ENCODE peak calls at places on chromosome 21, in eight cellular contexts. F, Z, I, B, A, D, V and R are unnamed samples.

GRCh38 chr21:33383056-33383888 is 19.9 kb upstream of the IFNGR2 start:
- DNase-seq in F (no peak), Z (no peak), I (peak), B (peak), A (peak), D (no peak), V (peak), R (no peak)

GRCh38 chr21:44901391-44902074 is 19.2 kb downstream of the ITGB2 start:
- DNase-seq in F (no peak), Z (no peak), I (no peak), B (peak), A (no peak), D (no peak), V (no peak), R (no peak)

GRCh38 chr21:16708431-16708830 is 804.4 kb upstream of the CXADR start:
- DNase-seq in F (no peak), Z (no peak), I (no peak), B (no peak), A (peak), D (no peak), V (no peak), R (no peak)

GRCh38 chr21:17454315-17455027 is 58.4 kb upstream of the CXADR start:
- DNase-seq in F (peak), Z (peak), I (no peak), B (no peak), A (peak), D (no peak), V (peak), R (peak)

GRCh38 chr21:44354775-44355771 is 1.7 kb downstream of the TRPM2 start:
- DNase-seq in F (no peak), Z (no peak), I (no peak), B (peak), A (no peak), D (no peak), V (no peak), R (no peak)

GRCh38 chr21:43979654-43980053 is 32.5 kb upstream of the TRAPPC10 start:
- DNase-seq in F (no peak), Z (no peak), I (no peak), B (peak), A (no peak), D (no peak), V (no peak), R (no peak)

GRCh38 chr21:28776251-28776650 is 216.4 kb downstream of the LTN1 start:
- DNase-seq in F (peak), Z (no peak), I (no peak), B (no peak), A (peak), D (no peak), V (no peak), R (no peak)

GRCh38 chr21:30958737-30959136 is 77.4 kb upstream of the KRTAP11-1 start:
- DNase-seq in F (no peak), Z (no peak), I (no peak), B (no peak), A (no peak), D (no peak), V (no peak), R (no peak)

GRCh38 chr21:41605178-41605933 is 97.4 kb upstream of the TMPRSS2 start:
- DNase-seq in F (no peak), Z (no peak), I (no peak), B (no peak), A (no peak), D (no peak), V (peak), R (no peak)

GRCh38 chr21:44333701-44334636 is 5.2 kb downstream of the CFAP410 start:
- DNase-seq in F (no peak), Z (no peak), I (no peak), B (no peak), A (no peak), D (peak), V (peak), R (no peak)

GRCh38 chr21:33981341-33982101 is 65.9 kb upstream of the ATP5PO start:
- DNase-seq in F (no peak), Z (no peak), I (no peak), B (no peak), A (peak), D (peak), V (no peak), R (no peak)

GRCh38 chr21:28207776-28208175 is 784.9 kb downstream of the LTN1 start:
- DNase-seq in F (peak), Z (no peak), I (no peak), B (no peak), A (peak), D (no peak), V (peak), R (no peak)

GRCh38 chr21:43712268-43712942 is 6.5 kb upstream of the PDXK start:
- DNase-seq in F (no peak), Z (no peak), I (no peak), B (peak), A (no peak), D (no peak), V (peak), R (no peak)

GRCh38 chr21:31347435-31348032 is 3.5 kb upstream of the TIAM1 start:
- DNase-seq in F (no peak), Z (no peak), I (no peak), B (no peak), A (peak), D (no peak), V (peak), R (no peak)

GRCh38 chr21:34129039-34129891 is 55.9 kb downstream of the MRPS6 start:
- DNase-seq in F (peak), Z (no peak), I (peak), B (no peak), A (peak), D (peak), V (peak), R (no peak)

GRCh38 chr21:30102881-30103280 is 63.7 kb downstream of the CLDN17 start:
- DNase-seq in F (no peak), Z (no peak), I (no peak), B (no peak), A (no peak), D (no peak), V (peak), R (no peak)

GRCh38 chr21:29943885-29944284 is 4.1 kb upstream of the GRIK1 start:
- DNase-seq in F (no peak), Z (no peak), I (no peak), B (no peak), A (peak), D (no peak), V (peak), R (no peak)

GRCh38 chr21:34018910-34019309 is 54.5 kb upstream of the MRPS6 start:
- DNase-seq in F (no peak), Z (no peak), I (no peak), B (no peak), A (no peak), D (no peak), V (no peak), R (no peak)

GRCh38 chr21:46100426-46100825 is 2.5 kb downstream of the COL6A2 start:
- DNase-seq in F (no peak), Z (no peak), I (no peak), B (no peak), A (peak), D (no peak), V (no peak), R (no peak)

GRCh38 chr21:24829397-24829796 is 777.9 kb downstream of the MRPL39 start:
- DNase-seq in F (no peak), Z (no peak), I (no peak), B (no peak), A (no peak), D (no peak), V (no peak), R (no peak)

GRCh38 chr21:45935628-45936027 is 45.9 kb upstream of the COL6A1 start:
- DNase-seq in F (no peak), Z (no peak), I (no peak), B (no peak), A (peak), D (no peak), V (peak), R (no peak)

GRCh38 chr21:34035619-34036354 is 37.6 kb upstream of the MRPS6 start:
- DNase-seq in F (no peak), Z (no peak), I (no peak), B (no peak), A (no peak), D (no peak), V (peak), R (no peak)

GRCh38 chr21:32137266-32137665 is 141.6 kb downstream of the MIS18A start:
- DNase-seq in F (no peak), Z (no peak), I (no peak), B (no peak), A (no peak), D (no peak), V (no peak), R (no peak)

GRCh38 chr21:14888202-14888601 is 176.6 kb downstream of the NRIP1 start:
- DNase-seq in F (no peak), Z (no peak), I (no peak), B (no peak), A (no peak), D (no peak), V (no peak), R (no peak)

GRCh38 chr21:16437586-16437985 is 707.8 kb downstream of the USP25 start:
- DNase-seq in F (no peak), Z (no peak), I (no peak), B (no peak), A (no peak), D (no peak), V (no peak), R (no peak)

GRCh38 chr21:8991088-8991907 is 1530.1 kb upstream of the TPTE start:
- DNase-seq in F (no peak), Z (no peak), I (no peak), B (no peak), A (no peak), D (no peak), V (no peak), R (no peak)

GRCh38 chr21:41825216-41825615 is 53.9 kb downstream of the PRDM15 start:
- DNase-seq in F (no peak), Z (no peak), I (no peak), B (no peak), A (no peak), D (no peak), V (no peak), R (no peak)

GRCh38 chr21:33424214-33424613 is 21.0 kb downstream of the IFNGR2 start:
- DNase-seq in F (no peak), Z (no peak), I (no peak), B (no peak), A (no peak), D (no peak), V (no peak), R (no peak)

GRCh38 chr21:29232601-29233541 is 65.9 kb upstream of the BACH1 start:
- DNase-seq in F (no peak), Z (no peak), I (no peak), B (no peak), A (peak), D (no peak), V (peak), R (no peak)

GRCh38 chr21:45506241-45506817 is 35.9 kb downstream of the SLC19A1 start:
- DNase-seq in F (no peak), Z (no peak), I (no peak), B (peak), A (no peak), D (no peak), V (no peak), R (peak)

GRCh38 chr21:8989261-8989882 is 1532.0 kb upstream of the TPTE start:
- DNase-seq in F (no peak), Z (no peak), I (no peak), B (no peak), A (no peak), D (no peak), V (no peak), R (no peak)

GRCh38 chr21:44618909-44619308 is 7.0 kb downstream of the KRTAP10-8 start:
- DNase-seq in F (no peak), Z (no peak), I (peak), B (no peak), A (no peak), D (no peak), V (no peak), R (no peak)

GRCh38 chr21:42258150-42258884 is 39.4 kb downstream of the ABCG1 start:
- DNase-seq in F (no peak), Z (peak), I (peak), B (peak), A (peak), D (peak), V (peak), R (no peak)

GRCh38 chr21:43835061-43835460 is 30.0 kb upstream of the AGPAT3 start:
- DNase-seq in F (no peak), Z (no peak), I (no peak), B (peak), A (no peak), D (no peak), V (no peak), R (no peak)

GRCh38 chr21:36965720-36966065 is 776 bp downstream of the HLCS start:
- DNase-seq in F (no peak), Z (no peak), I (no peak), B (no peak), A (no peak), D (no peak), V (no peak), R (no peak)

GRCh38 chr21:36966846-36967657 is 583 bp upstream of the HLCS start:
- DNase-seq in F (no peak), Z (no peak), I (no peak), B (no peak), A (peak), D (no peak), V (no peak), R (peak)

GRCh38 chr21:36964832-36965719 is 1.4 kb downstream of the HLCS start:
- DNase-seq in F (no peak), Z (no peak), I (no peak), B (no peak), A (no peak), D (no peak), V (no peak), R (no peak)

GRCh38 chr21:36964398-36964797 is 2.1 kb downstream of the HLCS start:
- DNase-seq in F (no peak), Z (no peak), I (no peak), B (no peak), A (no peak), D (no peak), V (no peak), R (no peak)

GRCh38 chr21:36966066-36966845 is at the start of gene HLCS:
- DNase-seq in F (no peak), Z (peak), I (peak), B (peak), A (peak), D (peak), V (peak), R (peak)
- TF ChIP-seq CTCF in F (peak), Z (peak), I (no peak), B (peak), A (no peak), D (no peak), V (no peak), R (peak)

DNA sequence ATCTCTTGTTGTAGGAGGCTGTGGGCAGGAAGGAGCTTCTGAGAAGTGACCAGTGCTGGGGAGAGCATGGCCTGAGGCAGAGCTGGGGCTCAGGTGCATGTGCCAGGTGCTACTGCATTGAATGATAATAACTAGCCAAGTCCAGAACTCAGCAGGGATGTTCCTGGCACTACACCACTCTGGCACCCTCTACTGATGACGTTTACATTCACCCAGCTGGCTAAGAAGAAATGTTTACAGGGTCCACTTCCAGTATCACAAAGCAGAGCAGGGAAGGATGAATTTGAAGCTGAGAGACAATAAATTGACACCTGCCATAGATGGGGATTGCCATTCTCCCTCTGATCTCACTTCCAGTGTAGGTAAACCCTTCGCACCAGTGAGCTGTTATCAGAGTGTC is 411.8 kb downstream of the SETD4 start:
- DNase-seq in F (no peak), Z (no peak), I (no peak), B (no peak), A (no peak), D (no peak), V (peak), R (no peak)
- TF ChIP-seq CTCF in F (no peak), Z (no peak), I (no peak), B (no peak), A (no peak), D (no peak), V (peak), R (no peak)

DNA sequence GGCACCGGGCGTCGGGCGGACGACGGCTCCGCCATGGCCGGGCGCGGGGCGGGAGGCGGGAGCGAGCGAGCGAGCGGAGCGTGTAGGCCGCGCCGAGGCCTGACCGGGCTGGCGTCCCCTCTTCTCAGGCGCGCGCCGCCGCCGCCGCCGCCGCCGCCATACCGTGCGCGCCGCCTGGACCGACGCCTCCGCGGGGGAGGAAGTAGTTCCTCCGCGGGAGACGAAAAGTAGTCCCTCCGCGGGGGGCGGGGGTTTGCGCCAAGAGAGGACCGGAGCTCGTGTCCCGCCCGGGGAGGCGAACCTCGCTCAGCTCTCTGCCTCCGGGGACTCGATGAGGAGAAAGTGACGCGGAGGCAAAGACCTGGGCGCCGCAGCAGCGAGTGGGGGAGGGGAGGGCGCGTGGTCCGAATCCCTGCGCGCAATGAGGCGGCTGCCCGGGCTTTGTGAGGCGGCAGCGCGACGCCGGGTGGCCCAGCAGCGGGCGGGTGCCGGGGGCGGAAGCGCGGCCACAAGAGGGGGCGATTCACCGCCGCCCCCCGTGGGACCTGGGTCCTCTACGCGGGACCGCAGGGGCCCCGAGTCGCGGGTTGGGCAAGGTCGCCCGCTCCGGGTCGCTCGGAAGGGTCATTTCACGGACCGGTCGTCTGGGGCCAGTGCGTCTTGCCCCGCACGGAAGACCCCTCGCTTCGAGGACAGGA is at the start of gene BRWD1:
- DNase-seq in F (peak), Z (peak), I (peak), B (peak), A (peak), D (peak), V (peak), R (peak)
- TF ChIP-seq CTCF in F (no peak), Z (peak), I (peak), B (peak), A (no peak), D (peak), V (no peak), R (peak)

DNA sequence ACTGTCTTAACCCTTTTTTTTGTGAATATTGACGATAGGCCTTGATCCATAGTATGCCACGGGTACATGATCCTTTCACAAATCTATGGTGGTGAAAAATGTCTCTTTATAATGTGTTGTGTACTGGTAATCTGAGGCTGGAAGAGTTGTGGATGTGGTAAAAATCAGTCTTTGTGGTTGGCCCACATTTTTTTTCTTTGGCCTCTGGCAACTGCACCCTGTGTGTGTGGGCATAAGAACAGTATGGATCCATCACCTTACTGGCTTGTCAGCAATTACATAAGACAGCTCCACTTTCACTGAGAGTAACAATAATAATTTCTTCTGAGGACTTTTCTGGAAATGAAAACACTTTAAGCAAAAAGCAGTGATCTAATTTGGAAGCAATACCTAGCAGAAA is 101.6 kb downstream of the GABPA start:
- DNase-seq in F (no peak), Z (no peak), I (no peak), B (no peak), A (peak), D (no peak), V (peak), R (no peak)
- TF ChIP-seq CTCF in F (no peak), Z (no peak), I (no peak), B (no peak), A (no peak), D (no peak), V (no peak), R (no peak)